ENCODE peak calls at places on chromosome 7, in ten cellular contexts. P is body of pancreas, D is K562, R is uterus, K is prostate gland, E is IMR-90, Q is gastrocnemius medialis, H is HepG2, C is heart left ventricle, W is transverse colon. L is an unnamed sample. For H3K9me3 and H3K27me3, the result is how much of the 10 kb centered on the place peaks cover.

GRCh38 chr7:34596887-34597286 is 61.1 kb upstream of the NPSR1 start:
- DNase-seq in P (no peak), D (no peak), R (no peak), K (no peak), E (no peak), Q (no peak), H (peak), C (no peak), W (no peak), L (no peak)

GRCh38 chr7:134995239-134996096 is 9.2 kb downstream of the AGBL3 start:
- DNase-seq in P (no peak), D (no peak), R (no peak), K (no peak), E (no peak), Q (no peak), H (no peak), C (no peak), W (no peak), L (no peak)

GRCh38 chr7:95527033-95527775 is 41.5 kb downstream of the ASB4 start:
- DNase-seq in P (peak), D (peak), R (peak), K (peak), E (peak), Q (peak), H (peak), C (no peak), W (peak), L (peak)

GRCh38 chr7:2930310-2931033 is 86.4 kb upstream of the GNA12 start:
- DNase-seq in P (peak), D (no peak), R (no peak), K (no peak), E (no peak), Q (no peak), H (no peak), C (peak), W (no peak), L (peak)

GRCh38 chr7:158617737-158618128 is 30.1 kb upstream of the PTPRN2 start:
- DNase-seq in P (no peak), D (no peak), R (no peak), K (no peak), E (peak), Q (no peak), H (no peak), C (no peak), W (no peak), L (no peak)

GRCh38 chr7:88291401-88292173 is 15.1 kb downstream of the STEAP4 start:
- DNase-seq in P (peak), D (no peak), R (no peak), K (peak), E (peak), Q (no peak), H (no peak), C (no peak), W (no peak), L (no peak)

GRCh38 chr7:146076344-146076743 is 40.3 kb upstream of the CNTNAP2 start:
- DNase-seq in P (no peak), D (no peak), R (no peak), K (no peak), E (no peak), Q (no peak), H (no peak), C (no peak), W (no peak), L (no peak)

GRCh38 chr7:138350701-138351357 is 109.2 kb upstream of the TRIM24 start:
- DNase-seq in P (no peak), D (no peak), R (no peak), K (no peak), E (no peak), Q (no peak), H (no peak), C (no peak), W (no peak), L (no peak)

GRCh38 chr7:135200824-135201331 is 10.4 kb downstream of the WDR91 start:
- DNase-seq in P (peak), D (no peak), R (no peak), K (no peak), E (no peak), Q (no peak), H (no peak), C (no peak), W (no peak), L (no peak)

GRCh38 chr7:122383934-122384333 is 79.4 kb upstream of the FEZF1 start:
- DNase-seq in P (no peak), D (no peak), R (no peak), K (no peak), E (no peak), Q (no peak), H (no peak), C (no peak), W (no peak), L (no peak)

GRCh38 chr7:83475403-83475802 is 173.5 kb downstream of the SEMA3E start:
- DNase-seq in P (no peak), D (no peak), R (no peak), K (no peak), E (no peak), Q (no peak), H (peak), C (no peak), W (no peak), L (no peak)

GRCh38 chr7:158863611-158864506 is 7.5 kb downstream of the DYNC2I1 start:
- DNase-seq in P (peak), D (peak), R (peak), K (peak), E (peak), Q (peak), H (peak), C (peak), W (peak), L (peak)

GRCh38 chr7:152313879-152314604 is 121.8 kb downstream of the KMT2C start:
- DNase-seq in P (peak), D (peak), R (peak), K (peak), E (peak), Q (no peak), H (no peak), C (no peak), W (no peak), L (no peak)

GRCh38 chr7:158327012-158327411 is 260.6 kb downstream of the PTPRN2 start:
- DNase-seq in P (no peak), D (no peak), R (no peak), K (no peak), E (no peak), Q (no peak), H (no peak), C (no peak), W (no peak), L (no peak)

GRCh38 chr7:11212816-11213215 is 239.1 kb downstream of the PHF14 start:
- DNase-seq in P (no peak), D (no peak), R (no peak), K (no peak), E (peak), Q (no peak), H (no peak), C (no peak), W (no peak), L (no peak)

GRCh38 chr7:116139007-116139406 is 71.3 kb upstream of the TES start:
- DNase-seq in P (no peak), D (no peak), R (no peak), K (no peak), E (peak), Q (no peak), H (peak), C (no peak), W (no peak), L (no peak)

GRCh38 chr7:137873524-137873923 is 26.8 kb upstream of the DGKI start:
- DNase-seq in P (no peak), D (no peak), R (no peak), K (no peak), E (peak), Q (no peak), H (no peak), C (no peak), W (no peak), L (no peak)

GRCh38 chr7:1646391-1646790 is 23.7 kb upstream of the ELFN1 start:
- DNase-seq in P (no peak), D (no peak), R (no peak), K (no peak), E (no peak), Q (no peak), H (no peak), C (peak), W (no peak), L (no peak)

GRCh38 chr7:102849538-102849937 is 63.3 kb upstream of the LRRC17 start:
- DNase-seq in P (no peak), D (no peak), R (no peak), K (no peak), E (no peak), Q (no peak), H (no peak), C (no peak), W (no peak), L (no peak)

GRCh38 chr7:102843850-102844249 is 69.0 kb upstream of the LRRC17 start:
- DNase-seq in P (no peak), D (no peak), R (no peak), K (no peak), E (no peak), Q (no peak), H (no peak), C (no peak), W (no peak), L (no peak)

GRCh38 chr7:102845351-102845750 is 67.4 kb upstream of the LRRC17 start:
- DNase-seq in P (no peak), D (no peak), R (no peak), K (no peak), E (no peak), Q (no peak), H (no peak), C (no peak), W (no peak), L (no peak)

GRCh38 chr7:102849079-102849478 is 63.7 kb upstream of the LRRC17 start:
- DNase-seq in P (no peak), D (no peak), R (no peak), K (no peak), E (no peak), Q (no peak), H (no peak), C (no peak), W (no peak), L (no peak)
- H3K9me3 ChIP-seq in P (under half), D (under half), R (under half), K (under half), E (under half), Q (under half), H (under half), C (under half), W (under half), L (under half)

DNA sequence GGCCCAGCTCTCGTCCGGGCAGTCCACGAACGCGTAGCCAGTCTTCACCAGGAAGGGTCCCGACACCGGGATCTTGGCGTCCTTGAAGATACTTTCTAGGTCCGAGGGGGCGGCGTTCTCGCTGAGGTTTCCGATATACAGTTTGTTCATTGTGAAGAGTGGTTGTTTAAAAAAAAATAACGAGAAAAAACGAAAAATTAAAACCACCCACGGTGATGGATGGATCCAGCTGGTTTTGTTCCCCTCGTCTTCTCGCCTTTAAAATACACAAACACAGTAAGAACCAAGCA is 385 bp downstream of the IGF2BP3 start:
- DNase-seq in P (no peak), D (no peak), R (no peak), K (no peak), E (no peak), Q (no peak), H (no peak), C (no peak), W (no peak), L (no peak)
- H3K27me3 ChIP-seq in P (half or more), D (under half), R (half or more), K (half or more), E (under half), Q (half or more), H (under half), C (half or more), W (half or more), L (half or more)

GRCh38 chr7:142566291-142566690 is 183.0 kb upstream of the PRSS1 start:
- DNase-seq in P (no peak), D (no peak), R (no peak), K (no peak), E (no peak), Q (no peak), H (no peak), C (no peak), W (no peak), L (no peak)

GRCh38 chr7:142567201-142567600 is 182.1 kb upstream of the PRSS1 start:
- DNase-seq in P (no peak), D (no peak), R (no peak), K (no peak), E (no peak), Q (no peak), H (no peak), C (no peak), W (no peak), L (no peak)

GRCh38 chr7:142569851-142570250 is 179.4 kb upstream of the PRSS1 start:
- DNase-seq in P (no peak), D (no peak), R (no peak), K (no peak), E (peak), Q (no peak), H (no peak), C (no peak), W (no peak), L (no peak)

GRCh38 chr7:142567676-142568075 is 181.6 kb upstream of the PRSS1 start:
- DNase-seq in P (no peak), D (no peak), R (no peak), K (no peak), E (no peak), Q (no peak), H (no peak), C (no peak), W (no peak), L (no peak)

GRCh38 chr7:142568430-142569097 is 180.7 kb upstream of the PRSS1 start:
- DNase-seq in P (no peak), D (no peak), R (no peak), K (no peak), E (peak), Q (no peak), H (no peak), C (no peak), W (no peak), L (no peak)
- TF ChIP-seq POLR2A in P (no peak), D (no peak), R (no peak), K (no peak), E (no peak), Q (no peak), H (no peak), C (no peak), W (no peak), L (no peak)

DNA sequence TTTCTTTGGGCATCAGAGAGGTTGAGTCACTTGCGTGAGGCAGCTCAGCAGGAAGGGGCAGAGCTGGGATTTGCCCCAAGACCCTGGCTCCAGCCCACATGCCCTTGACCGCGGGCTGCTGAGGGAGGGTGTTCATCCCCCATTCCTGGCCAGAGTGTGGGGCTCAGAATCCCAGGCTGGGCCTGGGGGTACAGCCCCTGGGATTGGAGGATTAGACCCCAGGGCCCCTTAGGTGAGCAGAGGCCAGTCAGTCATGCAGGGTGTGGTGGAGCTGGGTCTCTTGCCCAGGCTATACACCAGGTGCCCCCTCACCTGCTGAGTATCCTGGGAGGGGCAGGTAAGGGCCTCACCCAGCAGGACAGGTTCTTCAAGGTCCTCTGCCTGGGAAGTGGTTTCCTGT is 68.4 kb upstream of the ZNF716 start:
- DNase-seq in P (no peak), D (no peak), R (no peak), K (no peak), E (no peak), Q (no peak), H (no peak), C (no peak), W (no peak), L (peak)
- H3K9me3 ChIP-seq in P (under half), D (under half), R (under half), K (under half), E (under half), Q (under half), H (half or more), C (under half), W (under half), L (under half)

DNA sequence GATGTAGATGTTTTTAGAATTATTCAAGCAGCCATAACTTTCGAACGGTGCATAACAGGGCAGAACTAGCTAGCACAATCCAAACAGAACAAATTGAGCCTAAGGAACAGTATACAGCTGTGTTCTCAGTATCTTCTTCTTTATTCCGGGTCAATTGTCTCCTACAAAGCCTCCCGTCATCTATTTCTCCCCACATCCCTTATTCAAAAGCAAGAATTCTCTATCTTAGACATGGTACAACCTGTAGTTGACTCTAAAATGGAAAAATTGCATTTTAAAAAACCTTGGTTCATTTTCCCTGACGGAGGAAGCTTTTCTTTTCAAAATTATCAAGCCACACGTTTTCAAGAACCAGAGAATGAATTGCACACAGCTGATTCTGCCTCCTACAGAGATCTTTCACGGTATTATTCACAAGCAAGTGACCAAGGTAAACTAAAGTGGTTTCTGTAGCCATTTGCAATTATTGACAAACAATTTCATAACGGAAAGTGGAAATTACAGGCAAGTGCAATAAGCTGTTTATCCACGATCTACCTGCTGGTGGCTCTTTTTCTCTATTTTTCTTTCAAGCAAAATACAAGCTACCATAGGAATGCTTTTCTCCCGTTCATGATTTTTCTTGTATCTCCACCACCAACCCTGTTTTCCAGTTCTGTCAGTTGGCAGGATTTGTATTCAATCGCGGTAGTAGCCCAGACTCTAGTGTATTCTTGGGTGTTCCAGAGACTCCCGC is 2.3 kb downstream of the GRM8 start:
- DNase-seq in P (no peak), D (no peak), R (no peak), K (no peak), E (no peak), Q (no peak), H (no peak), C (no peak), W (no peak), L (no peak)
- H3K27me3 ChIP-seq in P (under half), D (under half), R (under half), K (under half), E (under half), Q (under half), H (half or more), C (half or more), W (half or more), L (under half)

GRCh38 chr7:87057210-87057609 is 2.2 kb downstream of the ELAPOR2 start:
- DNase-seq in P (no peak), D (no peak), R (no peak), K (no peak), E (no peak), Q (no peak), H (no peak), C (no peak), W (no peak), L (no peak)

GRCh38 chr7:87056346-87056745 is 3.1 kb downstream of the ELAPOR2 start:
- DNase-seq in P (no peak), D (no peak), R (no peak), K (no peak), E (no peak), Q (no peak), H (no peak), C (no peak), W (no peak), L (no peak)

GRCh38 chr7:87060288-87060537 is 759 bp upstream of the ELAPOR2 start:
- DNase-seq in P (no peak), D (no peak), R (no peak), K (no peak), E (no peak), Q (no peak), H (no peak), C (no peak), W (no peak), L (no peak)

GRCh38 chr7:87058739-87059524 is 522 bp downstream of the ELAPOR2 start:
- DNase-seq in P (peak), D (peak), R (no peak), K (peak), E (no peak), Q (no peak), H (no peak), C (peak), W (peak), L (peak)

GRCh38 chr7:87059525-87060287 is at the start of gene ELAPOR2:
- DNase-seq in P (peak), D (peak), R (peak), K (peak), E (peak), Q (peak), H (peak), C (peak), W (peak), L (peak)
- TF ChIP-seq POLR2A in P (peak), D (peak), R (peak), K (peak), E (no peak), Q (peak), H (no peak), C (no peak), W (peak), L (no peak)

DNA sequence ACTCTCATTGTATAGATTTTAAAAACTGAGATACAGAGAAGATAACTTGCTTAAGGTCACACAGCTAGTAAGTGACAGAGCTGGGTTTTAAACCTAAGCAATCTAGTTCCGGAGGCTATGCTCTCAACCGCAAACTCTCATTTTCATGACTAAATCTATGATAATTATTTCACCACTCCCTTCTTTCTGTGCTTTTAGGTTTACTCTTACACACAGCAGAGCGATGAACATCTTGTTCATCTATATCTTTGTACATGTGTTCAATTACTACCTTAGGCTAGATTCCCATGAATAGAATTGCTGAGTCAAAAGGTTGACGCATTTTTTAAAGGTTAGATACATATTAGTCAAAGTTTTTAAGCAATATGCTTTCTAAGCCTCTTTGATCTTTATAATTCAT is 154.8 kb downstream of the CHN2 start:
- DNase-seq in P (no peak), D (no peak), R (no peak), K (no peak), E (no peak), Q (no peak), H (no peak), C (no peak), W (no peak), L (no peak)
- H3K9me3 ChIP-seq in P (under half), D (under half), R (under half), K (under half), E (under half), Q (under half), H (under half), C (under half), W (under half), L (under half)

DNA sequence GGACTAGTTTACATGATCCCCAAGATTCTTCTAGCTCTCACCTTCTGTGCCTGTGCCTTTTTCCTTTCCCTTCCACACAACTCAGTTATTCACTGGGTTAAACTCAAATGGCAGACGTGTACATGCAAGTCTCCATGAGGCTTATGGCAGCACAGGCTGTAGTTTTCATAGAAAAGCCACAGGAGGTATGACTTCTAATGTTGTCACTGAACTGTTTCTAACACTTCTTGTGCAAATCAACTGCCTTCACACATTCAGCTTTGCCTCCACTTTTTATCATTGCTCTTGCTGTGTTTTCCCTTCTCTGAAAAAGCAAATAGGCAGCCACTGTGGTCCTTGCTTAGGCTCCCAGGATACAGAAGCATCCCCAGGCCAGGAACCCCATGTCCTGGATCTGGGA is 5.3 kb upstream of the GIMAP5 start:
- DNase-seq in P (no peak), D (no peak), R (no peak), K (no peak), E (no peak), Q (no peak), H (no peak), C (no peak), W (no peak), L (no peak)
- H3K27me3 ChIP-seq in P (under half), D (under half), R (under half), K (under half), E (under half), Q (under half), H (under half), C (under half), W (under half), L (under half)

DNA sequence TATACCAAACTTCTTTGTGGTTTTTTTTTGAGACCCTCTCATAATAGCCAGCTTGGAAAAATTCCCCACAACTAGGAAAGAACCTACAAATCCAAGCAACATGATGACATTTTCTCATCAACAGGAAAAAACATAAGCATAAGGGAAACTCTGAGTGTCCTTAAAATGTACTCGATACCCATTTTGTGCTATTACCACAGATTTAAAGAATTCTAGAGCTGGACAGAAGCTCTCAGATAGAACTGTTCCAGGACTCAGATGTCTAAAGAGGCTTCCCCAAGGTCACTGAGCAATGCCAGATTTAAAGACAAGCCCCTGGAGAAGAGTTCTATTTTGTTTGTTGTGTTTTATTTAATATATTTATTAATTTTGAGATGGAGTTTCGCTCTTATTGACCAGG is 214.9 kb upstream of the KLF14 start:
- DNase-seq in P (no peak), D (no peak), R (no peak), K (no peak), E (no peak), Q (no peak), H (no peak), C (no peak), W (no peak), L (no peak)
- TF ChIP-seq POLR2A in P (no peak), D (no peak), R (no peak), K (no peak), E (no peak), Q (no peak), H (no peak), C (no peak), W (no peak), L (no peak)

L was measured in sigmoid colon.